ENCODE peak calls at places on chromosomes 16 and 17, in five cellular contexts. U is right lobe of liver, C is A549, J is lower leg skin, O is testis. M is an unnamed sample.

GRCh38 chr17:63694974-63695773 is 4.8 kb downstream of the LIMD2 start:
- DNase-seq in U (no peak), C (no peak), J (no peak), O (no peak), M (no peak)

GRCh38 chr16:89142474-89143197 is 28.9 kb upstream of the CDH15 start:
- DNase-seq in U (no peak), C (no peak), J (no peak), O (no peak), M (no peak)

GRCh38 chr16:48384982-48385271 is 286 bp downstream of the SIAH1 start:
- DNase-seq in U (peak; percentile 62), C (no peak), J (no peak), O (no peak), M (no peak)

GRCh38 chr17:1898332-1898731 is 68.5 kb downstream of the RPA1 start:
- DNase-seq in U (no peak), C (no peak), J (no peak), O (no peak), M (no peak)

GRCh38 chr17:67315865-67316264 is 50.5 kb downstream of the PSMD12 start:
- DNase-seq in U (no peak), C (no peak), J (no peak), O (no peak), M (no peak)

GRCh38 chr16:11203111-11203623 is 52.8 kb downstream of the SOCS1 start:
- DNase-seq in U (no peak), C (no peak), J (no peak), O (no peak), M (no peak)

GRCh38 chr16:65117701-65118448 is 4.0 kb downstream of the CDH11 start:
- DNase-seq in U (peak; percentile 34), C (peak; percentile 51), J (peak; percentile 59), O (peak; percentile 87), M (peak; percentile 73)

GRCh38 chr17:56831364-56832095 is 2.2 kb downstream of the C17orf67 start:
- DNase-seq in U (no peak), C (no peak), J (no peak), O (no peak), M (no peak)

GRCh38 chr17:78253946-78254672 is 22.7 kb downstream of the TMEM235 start:
- DNase-seq in U (peak; percentile 90), C (peak; percentile 87), J (peak; percentile 71), O (peak; percentile 91), M (peak; percentile 90)
- TF ChIP-seq POLR2A in U (peak; percentile 47), C (peak; percentile 38), J (no peak), O (no peak), M (peak; percentile 27)

DNA sequence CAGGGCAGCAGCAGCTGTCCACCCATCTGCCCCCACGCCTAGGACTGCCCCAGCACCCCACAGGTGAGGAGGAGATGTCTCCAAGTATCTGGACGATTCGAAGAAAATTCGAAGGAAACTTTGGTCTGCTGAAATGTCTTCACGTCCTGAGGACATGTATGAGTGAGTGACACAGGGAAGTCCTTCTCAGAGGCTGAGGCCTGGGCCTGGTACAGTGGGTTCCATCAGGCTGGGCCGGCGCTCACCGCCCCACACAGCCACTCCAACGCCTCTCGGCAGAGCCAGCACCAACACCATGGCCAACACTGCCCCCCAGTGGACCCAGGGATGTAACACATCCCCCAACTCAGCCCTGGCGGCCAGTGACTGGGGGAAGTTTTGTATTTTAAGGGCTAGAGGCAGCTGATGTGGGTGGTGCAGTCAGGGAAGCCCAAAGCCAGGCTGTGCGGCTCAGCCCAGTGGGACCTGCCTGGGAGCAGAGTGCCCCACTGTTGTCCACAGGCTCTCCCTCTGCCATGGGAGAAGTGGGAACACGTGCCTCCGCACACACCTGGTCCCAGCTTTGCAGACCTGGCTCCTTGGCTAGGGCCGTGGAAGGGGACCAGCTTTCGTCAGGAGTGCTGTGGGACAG is 55.8 kb upstream of the FASN start:
- DNase-seq in U (peak; percentile 84), C (peak; percentile 90), J (peak; percentile 74), O (peak; percentile 89), M (peak; percentile 82)
- TF ChIP-seq POLR2A in U (no peak), C (no peak), J (no peak), O (no peak), M (no peak)

GRCh38 chr17:76710863-76711611 is at the start of gene MXRA7:
- DNase-seq in U (peak; percentile 78), C (peak; percentile 78), J (no peak), O (peak; percentile 78), M (peak; percentile 88)
- TF ChIP-seq POLR2A in U (no peak), C (peak; percentile 39), J (no peak), O (no peak), M (no peak)

GRCh38 chr16:18789850-18790706 is at the start of gene RPS15A:
- DNase-seq in U (peak; percentile 91), C (peak; percentile 98), J (peak; percentile 95), O (peak; percentile 98), M (peak; percentile 97)
- TF ChIP-seq POLR2A in U (peak; percentile 68), C (peak; percentile 88), J (peak; percentile 25), O (peak; percentile 11), M (peak; percentile 48)

GRCh38 chr17:59154721-59155438 is at the start of gene SKA2:
- DNase-seq in U (peak; percentile 94), C (peak; percentile 95), J (peak; percentile 97), O (peak; percentile 97), M (peak; percentile 98)
- TF ChIP-seq POLR2A in U (no peak), C (peak; percentile 36), J (no peak), O (no peak), M (no peak)

DNA sequence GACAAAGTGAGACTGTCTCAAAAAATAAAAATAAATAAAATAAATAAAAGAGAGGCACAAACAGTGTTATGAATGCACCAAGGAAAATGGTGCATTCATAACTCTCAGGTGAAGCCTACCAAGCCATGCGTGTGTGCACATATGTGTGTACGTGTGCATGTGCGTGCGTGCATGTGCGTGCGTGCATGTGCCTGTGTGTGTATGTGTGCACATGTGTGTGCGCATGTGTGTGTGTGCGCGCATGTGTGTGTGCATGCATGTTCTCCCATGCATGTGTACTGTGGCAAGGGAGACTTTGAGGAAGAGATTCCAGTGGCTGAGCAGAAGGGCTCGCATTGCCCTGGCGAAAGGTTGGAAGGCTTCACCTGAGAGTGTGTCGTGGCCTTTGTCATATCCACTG is 4.7 kb downstream of the SPN start:
- DNase-seq in U (no peak), C (no peak), J (no peak), O (no peak), M (no peak)
- TF ChIP-seq POLR2A in U (no peak), C (no peak), J (no peak), O (no peak), M (no peak)

GRCh38 chr17:41919165-41919817 is 540 bp upstream of the ACLY start:
- DNase-seq in U (no peak), C (peak; percentile 86), J (peak; percentile 59), O (peak; percentile 69), M (no peak)

GRCh38 chr17:41918392-41919164 is at the start of gene ACLY:
- DNase-seq in U (peak; percentile 98), C (peak; percentile 98), J (peak; percentile 95), O (peak; percentile 97), M (peak; percentile 98)

GRCh38 chr17:41917957-41918391 is 777 bp downstream of the ACLY start:
- DNase-seq in U (peak; percentile 78), C (no peak), J (peak; percentile 28), O (peak; percentile 57), M (peak; percentile 58)

GRCh38 chr17:41915566-41915965 is 3.2 kb downstream of the ACLY start:
- DNase-seq in U (no peak), C (no peak), J (no peak), O (no peak), M (no peak)

GRCh38 chr17:41917192-41917591 is 1.6 kb downstream of the ACLY start:
- DNase-seq in U (no peak), C (no peak), J (peak; percentile 19), O (peak; percentile 41), M (no peak)
- TF ChIP-seq POLR2A in U (no peak), C (no peak), J (no peak), O (no peak), M (no peak)

GRCh38 chr16:85552980-85553435 is 60.1 kb upstream of the GSE1 start:
- DNase-seq in U (no peak), C (no peak), J (no peak), O (no peak), M (peak; percentile 43)

GRCh38 chr16:85554791-85555548 is 58.2 kb upstream of the GSE1 start:
- DNase-seq in U (peak; percentile 74), C (peak; percentile 69), J (no peak), O (peak; percentile 69), M (peak; percentile 84)

GRCh38 chr16:85551319-85551978 is 61.7 kb upstream of the GSE1 start:
- DNase-seq in U (no peak), C (no peak), J (no peak), O (no peak), M (no peak)

GRCh38 chr16:85554114-85554790 is 58.9 kb upstream of the GSE1 start:
- DNase-seq in U (no peak), C (peak; percentile 88), J (peak; percentile 78), O (peak; percentile 83), M (peak; percentile 75)

GRCh38 chr16:85553436-85554113 is 59.5 kb upstream of the GSE1 start:
- DNase-seq in U (peak; percentile 88), C (peak; percentile 62), J (no peak), O (peak; percentile 71), M (peak; percentile 82)
- TF ChIP-seq POLR2A in U (peak; percentile 77), C (peak; percentile 51), J (no peak), O (no peak), M (peak; percentile 26)

GRCh38 chr16:83899978-83900377 is 1.1 kb downstream of the MLYCD start:
- DNase-seq in U (no peak), C (no peak), J (no peak), O (no peak), M (no peak)

GRCh38 chr16:83898463-83899271 is at the start of gene MLYCD:
- DNase-seq in U (peak; percentile 95), C (peak; percentile 86), J (peak; percentile 60), O (peak; percentile 85), M (peak; percentile 88)

GRCh38 chr16:83900611-83901010 is 1.7 kb downstream of the MLYCD start:
- DNase-seq in U (no peak), C (no peak), J (no peak), O (no peak), M (no peak)

GRCh38 chr16:83901101-83901500 is 2.2 kb downstream of the MLYCD start:
- DNase-seq in U (no peak), C (no peak), J (no peak), O (no peak), M (no peak)

GRCh38 chr16:83899272-83899897 is 470 bp downstream of the MLYCD start:
- DNase-seq in U (peak; percentile 55), C (peak; percentile 31), J (no peak), O (peak; percentile 49), M (peak; percentile 44)
- TF ChIP-seq POLR2A in U (no peak), C (peak; percentile 10), J (no peak), O (no peak), M (no peak)